ENCODE peak calls at places on chromosomes 7 and 10, in four cellular contexts. B is upper lobe of left lung, A is GM12878, Z is GM12891. O is an unnamed sample.

GRCh38 chr10:81963606-81964005 is 88.6 kb downstream of the NRG3 start:
- DNase-seq in Z (no peak), B (no peak), A (no peak), O (no peak)

GRCh38 chr10:86339226-86339865 is 27.2 kb downstream of the GRID1 start:
- DNase-seq in A (no peak), B (no peak), Z (no peak), O (no peak)

GRCh38 chr7:40299097-40299496 is 164.3 kb downstream of the SUGCT start:
- DNase-seq in B (no peak), Z (no peak), A (no peak), O (no peak)

GRCh38 chr10:11724938-11725776 is 17.0 kb upstream of the ECHDC3 start:
- DNase-seq in B (no peak), Z (peak), A (peak), O (peak)

GRCh38 chr7:6637544-6638229 is 569 bp downstream of the ZNF316 start:
- DNase-seq in Z (peak), A (no peak), B (peak), O (no peak)

GRCh38 chr7:36416251-36416650 is 26.6 kb downstream of the ANLN start:
- DNase-seq in A (no peak), Z (no peak), B (no peak), O (no peak)

GRCh38 chr10:4519691-4520402 is 306.2 kb upstream of the AKR1E2 start:
- DNase-seq in B (no peak), Z (no peak), A (no peak), O (no peak)

GRCh38 chr10:108566216-108567107 is 1356.8 kb downstream of the XPNPEP1 start:
- DNase-seq in B (no peak), A (no peak), Z (no peak), O (no peak)

GRCh38 chr7:35797311-35797710 is 3.5 kb upstream of the SEPTIN7 start:
- DNase-seq in A (no peak), Z (no peak), B (no peak), O (no peak)

GRCh38 chr7:16644987-16645592 is 464 bp downstream of the ANKMY2 start:
- DNase-seq in Z (no peak), B (no peak), A (no peak), O (no peak)

GRCh38 chr10:62527019-62527827 is 153.1 kb downstream of the ZNF365 start:
- DNase-seq in A (peak), Z (no peak), B (no peak), O (no peak)

GRCh38 chr7:98368721-98369120 is 32.2 kb downstream of the BAIAP2L1 start:
- DNase-seq in B (no peak), Z (no peak), A (no peak), O (no peak)

GRCh38 chr10:88186335-88186734 is 322.9 kb downstream of the PTEN start:
- DNase-seq in B (no peak), Z (no peak), A (no peak), O (no peak)

GRCh38 chr10:133142523-133143199 is 17.4 kb upstream of the KNDC1 start:
- DNase-seq in B (no peak), A (no peak), Z (no peak), O (no peak)

GRCh38 chr7:2247141-2247985 is 5.3 kb downstream of the NUDT1 start:
- DNase-seq in B (no peak), Z (peak), A (no peak), O (no peak)

GRCh38 chr7:32871624-32872371 is 19.8 kb downstream of the KBTBD2 start:
- DNase-seq in B (no peak), A (no peak), Z (no peak), O (no peak)

GRCh38 chr10:62893036-62893435 is 76.9 kb upstream of the EGR2 start:
- DNase-seq in A (no peak), Z (no peak), B (no peak), O (no peak)

GRCh38 chr7:2030475-2031456 is 202.0 kb downstream of the MAD1L1 start:
- DNase-seq in B (no peak), A (no peak), Z (no peak), O (no peak)

GRCh38 chr7:143263266-143264195 is at the start of gene GSTK1:
- DNase-seq in Z (peak), A (peak), B (peak), O (no peak)

GRCh38 chr7:13850185-13850752 is 139.2 kb downstream of the ETV1 start:
- DNase-seq in B (peak), A (peak), Z (peak), O (peak)

GRCh38 chr10:51960494-51960895 is 261.1 kb upstream of the CSTF2T start:
- DNase-seq in Z (peak), A (no peak), B (no peak), O (no peak)

GRCh38 chr10:89301721-89302445 is at the start of gene IFIT2:
- DNase-seq in A (peak), B (peak), Z (no peak), O (no peak)

GRCh38 chr10:86293323-86293840 is 73.2 kb downstream of the GRID1 start:
- DNase-seq in Z (no peak), A (no peak), B (no peak), O (no peak)

GRCh38 chr7:144668503-144668902 is 167.3 kb downstream of the TPK1 start:
- DNase-seq in Z (no peak), B (no peak), A (no peak), O (no peak)

GRCh38 chr7:130490888-130491771 is 755 bp upstream of the MEST start:
- DNase-seq in Z (no peak), B (no peak), A (no peak), O (no peak)

GRCh38 chr7:41053830-41054229 is 649.1 kb downstream of the INHBA start:
- DNase-seq in A (no peak), Z (no peak), B (no peak), O (no peak)

GRCh38 chr10:110805292-110805691 is 66.4 kb upstream of the PDCD4 start:
- DNase-seq in A (no peak), B (no peak), Z (no peak), O (no peak)

GRCh38 chr10:110806335-110806734 is 65.4 kb upstream of the PDCD4 start:
- DNase-seq in B (no peak), A (no peak), Z (no peak), O (no peak)

GRCh38 chr10:110808123-110808522 is 63.6 kb upstream of the PDCD4 start:
- DNase-seq in B (no peak), Z (no peak), A (no peak), O (no peak)

GRCh38 chr10:110810625-110811024 is 61.1 kb upstream of the PDCD4 start:
- DNase-seq in Z (no peak), B (no peak), A (no peak), O (no peak)

GRCh38 chr10:110808619-110809018 is 63.1 kb upstream of the PDCD4 start:
- DNase-seq in Z (no peak), A (no peak), B (no peak), O (no peak)
- TF ChIP-seq POLR2AphosphoS5 in Z (no peak), A (no peak), B (no peak), O (no peak)

GRCh38 chr7:135601182-135601581 is 43.5 kb downstream of the NUP205 start:
- DNase-seq in Z (no peak), B (no peak), A (no peak), O (no peak)
- TF ChIP-seq POLR2AphosphoS5 in Z (no peak), B (no peak), A (no peak), O (no peak)

DNA sequence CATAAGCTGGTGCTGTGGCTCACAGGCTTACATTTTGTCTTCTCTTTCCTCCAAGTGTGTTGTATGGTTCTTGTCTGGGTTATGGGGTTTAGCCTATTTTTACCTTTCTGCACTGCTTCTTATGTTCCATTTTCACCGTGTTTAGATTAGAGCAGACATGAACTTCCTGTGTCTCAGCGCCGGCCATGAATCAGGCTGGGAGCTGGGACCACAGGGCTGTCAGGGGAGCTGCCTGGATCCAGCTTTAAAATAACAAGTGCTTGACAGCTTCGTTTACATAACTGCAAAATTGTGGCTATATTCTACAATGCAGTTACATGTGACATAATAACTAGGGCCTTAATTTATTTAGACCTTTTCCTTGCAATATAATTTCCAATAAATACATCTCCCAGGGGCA is 530.5 kb upstream of the FZD8 start:
- DNase-seq in Z (no peak), A (no peak), B (no peak), O (no peak)
- TF ChIP-seq POLR2AphosphoS5 in Z (no peak), A (no peak), B (no peak), O (no peak)

GRCh38 chr10:96703358-96703757 is 17.0 kb downstream of the PIK3AP1 start:
- DNase-seq in A (no peak), Z (no peak), B (no peak), O (no peak)

GRCh38 chr10:96700477-96701099 is 19.7 kb downstream of the PIK3AP1 start:
- DNase-seq in Z (no peak), A (no peak), B (peak), O (no peak)

GRCh38 chr10:96697438-96697837 is 22.9 kb downstream of the PIK3AP1 start:
- DNase-seq in A (no peak), Z (no peak), B (no peak), O (no peak)

GRCh38 chr10:96699613-96700012 is 20.7 kb downstream of the PIK3AP1 start:
- DNase-seq in A (no peak), B (no peak), Z (no peak), O (no peak)

GRCh38 chr10:96701265-96701664 is 19.0 kb downstream of the PIK3AP1 start:
- DNase-seq in Z (no peak), A (no peak), B (no peak), O (no peak)
- TF ChIP-seq POLR2AphosphoS5 in Z (no peak), A (no peak), B (no peak), O (no peak)

DNA sequence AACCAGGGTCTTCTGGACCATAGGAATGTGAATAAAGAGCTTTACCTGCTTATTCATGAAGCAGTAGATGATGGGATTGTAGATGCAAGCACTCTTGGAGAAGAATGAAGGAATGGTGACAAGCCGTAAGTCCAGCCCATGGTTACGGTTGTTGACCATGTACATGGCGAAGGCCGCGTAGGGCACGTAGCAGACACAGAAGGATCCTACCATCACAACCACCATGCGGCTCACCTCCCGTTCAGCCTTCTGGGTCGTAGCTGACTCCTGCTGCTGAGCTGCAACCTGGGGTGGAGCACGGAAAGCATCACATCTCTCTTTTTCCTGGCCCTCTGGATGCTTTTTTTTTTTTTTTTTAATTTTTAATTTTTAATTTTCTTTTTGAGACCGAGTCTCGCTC is 2.0 kb downstream of the OPN1SW start:
- DNase-seq in B (no peak), A (no peak), Z (no peak), O (no peak)
- TF ChIP-seq POLR2AphosphoS5 in B (no peak), A (no peak), Z (peak), O (no peak)

DNA sequence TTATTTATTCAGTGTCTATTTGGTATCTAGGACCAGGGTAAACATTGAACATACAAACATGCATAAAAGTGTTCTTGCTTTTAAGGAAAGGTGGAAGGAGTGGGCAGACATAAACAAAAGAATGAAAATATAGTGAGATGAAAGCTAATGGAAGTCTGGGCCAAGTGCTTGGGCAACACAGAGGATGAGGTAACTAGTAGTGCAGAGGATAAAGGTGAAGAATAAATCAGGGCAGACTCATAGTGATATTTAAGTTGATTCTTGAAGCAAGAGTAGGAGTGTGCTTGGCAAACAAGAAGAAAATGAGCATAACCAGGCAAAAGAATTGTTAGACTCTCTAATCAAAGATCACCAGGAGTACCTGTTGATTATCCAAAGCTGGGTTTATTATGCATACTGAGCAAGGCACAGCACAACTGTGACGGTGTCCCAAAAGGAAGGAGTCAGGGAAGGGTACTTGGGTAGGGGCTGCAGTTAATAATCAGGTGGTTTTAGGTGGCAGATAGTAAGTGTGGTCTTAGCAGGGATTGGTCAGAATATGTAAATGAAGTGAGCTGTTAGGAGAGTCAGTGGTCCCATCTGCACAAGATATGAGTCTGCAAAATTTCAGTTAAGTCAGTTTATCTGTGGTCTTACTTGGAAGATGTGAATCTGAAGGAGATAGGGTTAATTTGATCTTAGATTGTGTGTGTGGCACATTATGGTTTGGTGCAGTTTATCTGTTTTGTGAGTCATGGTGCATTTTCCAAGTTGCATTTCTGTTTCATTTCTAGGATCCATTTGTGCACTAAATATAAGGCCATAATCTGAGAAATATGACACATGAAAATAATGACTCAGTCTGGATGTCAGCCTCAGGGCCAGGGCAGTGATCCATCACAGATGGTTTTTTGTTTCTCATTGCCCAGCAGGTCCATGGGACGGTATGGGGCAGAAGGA is 30.6 kb upstream of the TAX1BP1 start:
- DNase-seq in A (no peak), Z (no peak), B (no peak), O (no peak)
- TF ChIP-seq POLR2AphosphoS5 in A (no peak), Z (no peak), B (no peak), O (no peak)

DNA sequence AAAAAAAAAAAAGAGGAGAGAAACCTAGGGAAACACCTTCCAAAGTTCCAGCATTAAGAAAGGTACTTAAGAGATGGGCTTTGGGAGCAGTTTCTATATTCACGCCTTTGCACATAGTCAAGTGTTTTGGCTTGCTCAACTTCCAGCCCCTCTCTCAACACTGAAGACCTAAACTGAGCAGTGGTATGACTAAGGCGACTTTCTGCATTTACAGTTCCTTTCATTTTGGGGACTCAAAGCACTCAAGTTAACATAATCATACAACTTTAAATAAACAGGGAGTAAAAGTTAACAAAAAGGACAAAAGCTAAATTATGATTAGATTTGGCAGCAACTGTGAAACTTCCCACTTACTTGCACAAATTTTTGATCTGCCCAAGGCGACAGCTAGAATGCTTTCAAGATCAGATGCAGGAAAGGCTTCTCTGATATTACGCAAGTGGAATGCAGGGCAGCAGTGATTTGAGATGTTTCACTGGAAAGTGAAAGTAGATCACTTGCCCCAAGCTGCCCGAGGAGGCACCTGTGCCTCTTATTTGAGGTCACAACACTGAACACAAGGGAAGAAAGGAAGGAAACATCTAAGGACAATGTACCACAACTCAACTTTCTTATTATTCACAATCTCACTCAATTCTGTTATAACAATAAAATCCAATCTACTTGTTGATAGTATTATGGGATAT is 199.5 kb downstream of the SKAP2 start:
- DNase-seq in Z (no peak), B (peak), A (no peak), O (no peak)
- TF ChIP-seq POLR2AphosphoS5 in Z (no peak), B (peak), A (no peak), O (no peak)

DNA sequence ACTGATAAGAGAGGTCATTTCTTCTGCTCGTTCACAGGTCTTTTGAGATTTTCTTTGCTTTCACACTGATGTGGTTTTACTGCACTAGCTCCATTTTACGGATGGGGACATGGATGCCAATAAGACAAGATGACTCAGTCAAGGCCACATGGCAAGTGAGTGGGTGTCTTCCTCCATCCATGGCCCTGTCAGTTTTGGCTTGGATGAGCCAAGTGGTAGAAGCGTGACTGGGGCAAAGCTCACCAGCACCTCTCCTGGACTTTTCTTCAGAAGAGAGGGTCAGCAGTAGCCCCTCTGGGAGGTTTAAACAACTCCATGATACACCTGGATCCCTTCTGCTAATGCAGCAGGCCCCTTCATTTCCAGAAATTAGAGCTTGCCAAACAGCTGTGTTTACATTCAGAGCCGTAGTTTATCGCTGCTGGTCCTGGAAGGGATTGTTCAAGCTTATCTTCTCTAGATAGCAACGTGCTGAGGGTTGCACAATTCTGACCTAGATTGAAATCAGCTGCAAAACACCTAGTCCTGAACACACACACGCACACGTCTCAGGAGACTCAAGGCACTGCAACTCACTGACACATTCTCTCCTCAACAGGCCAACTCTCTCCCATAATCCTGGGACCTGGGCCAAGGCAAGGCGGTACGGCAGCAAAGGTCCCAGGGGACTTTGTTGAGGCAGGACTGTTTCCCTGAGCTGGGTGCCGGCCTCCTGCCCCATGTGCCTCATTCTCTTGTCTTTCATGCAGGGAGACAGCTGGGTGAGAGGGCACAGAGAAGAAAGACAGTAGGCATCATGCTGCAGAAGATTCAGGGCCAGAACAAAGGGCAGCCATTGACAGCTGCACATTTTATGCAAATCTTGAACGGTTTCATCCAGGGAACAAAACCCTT is 14.2 kb upstream of the PDCD4 start:
- DNase-seq in Z (no peak), B (peak), A (peak), O (no peak)
- TF ChIP-seq POLR2AphosphoS5 in Z (no peak), B (peak), A (no peak), O (no peak)